ENCODE peak calls at places on chromosomes 2 and 18, in nine cellular contexts. Z is stimulated activated CD4-positive, alpha-beta T cell treated with anti-CD3 and anti-CD28 coated beads, Interleukin-15, amount 100 ng/mL, for 1 hour; F is left ventricle myocardium superior; B is K562; J is T-helper 1 cell; E is effector memory CD4-positive, alpha-beta T cell; D is COR-L47; C is right cardiac atrium; L is Caki2. A is an unnamed sample.

GRCh38 chr2:179543361-179543901 is 278.8 kb upstream of the SESTD1 start:
- DNase-seq in Z (no peak), F (no peak), B (no peak), J (no peak), E (no peak), D (peak; percentile 85), C (no peak), L (peak; percentile 10), A (no peak)

GRCh38 chr2:8692783-8693768 is 11.2 kb downstream of the ID2 start:
- DNase-seq in Z (no peak), F (peak; percentile 65), B (peak; percentile 58), J (no peak), E (no peak), D (no peak), C (peak; percentile 75), L (peak; percentile 22), A (peak; percentile 25)

GRCh38 chr2:231683292-231683898 is 24.9 kb upstream of the PTMA start:
- DNase-seq in Z (no peak), F (no peak), B (no peak), J (no peak), E (no peak), D (peak; percentile 64), C (no peak), L (no peak), A (no peak)

GRCh38 chr2:143452817-143453462 is 323.7 kb downstream of the ARHGAP15 start:
- DNase-seq in Z (no peak), F (no peak), B (no peak), J (no peak), E (peak; percentile 18), D (no peak), C (no peak), L (no peak), A (no peak)

GRCh38 chr2:238462782-238463396 is 36.2 kb downstream of the ASB1 start:
- DNase-seq in Z (no peak), F (no peak), B (peak; percentile 41), J (no peak), E (no peak), D (peak; percentile 17), C (no peak), L (peak; percentile 3), A (peak; percentile 57)

GRCh38 chr2:9981646-9982045 is 30.2 kb downstream of the GRHL1 start:
- DNase-seq in Z (no peak), F (no peak), B (no peak), J (no peak), E (no peak), D (no peak), C (no peak), L (no peak), A (no peak)

GRCh38 chr2:83823238-83823637 is 635.8 kb downstream of the SUCLG1 start:
- DNase-seq in Z (no peak), F (no peak), B (no peak), J (no peak), E (no peak), D (no peak), C (no peak), L (no peak), A (no peak)

GRCh38 chr18:47280121-47280520 is 28.7 kb upstream of the SKOR2 start:
- DNase-seq in Z (no peak), F (no peak), B (no peak), J (no peak), E (no peak), D (no peak), C (no peak), L (no peak), A (no peak)

GRCh38 chr2:239302808-239303557 is 97.8 kb downstream of the HDAC4 start:
- DNase-seq in Z (no peak), F (peak; percentile 44), B (no peak), J (no peak), E (no peak), D (no peak), C (peak; percentile 67), L (no peak), A (no peak)

GRCh38 chr18:76932026-76932819 is 109.9 kb downstream of the ZNF236 start:
- DNase-seq in Z (no peak), F (peak; percentile 75), B (no peak), J (no peak), E (no peak), D (no peak), C (peak; percentile 92), L (no peak), A (no peak)

GRCh38 chr2:70984576-70985282 is 6.3 kb downstream of the ANKRD53 start:
- DNase-seq in Z (peak; percentile 77), F (peak; percentile 79), B (peak; percentile 70), J (peak; percentile 71), E (peak; percentile 67), D (no peak), C (peak; percentile 86), L (no peak), A (peak; percentile 89)

GRCh38 chr2:41867553-41867952 is 180.3 kb upstream of the PKDCC start:
- DNase-seq in Z (no peak), F (no peak), B (no peak), J (no peak), E (no peak), D (no peak), C (no peak), L (no peak), A (no peak)

GRCh38 chr2:128469875-128470274 is 151.2 kb upstream of the HS6ST1 start:
- DNase-seq in Z (no peak), F (no peak), B (no peak), J (no peak), E (no peak), D (no peak), C (no peak), L (no peak), A (no peak)

GRCh38 chr2:86747708-86748627 is 27.9 kb downstream of the RMND5A start:
- DNase-seq in Z (no peak), F (no peak), B (no peak), J (no peak), E (no peak), D (peak; percentile 21), C (no peak), L (peak; percentile 35), A (peak; percentile 18)

GRCh38 chr18:76358774-76359173 is 136.3 kb downstream of the ZNF516 start:
- DNase-seq in Z (no peak), F (no peak), B (no peak), J (no peak), E (no peak), D (no peak), C (no peak), L (no peak), A (no peak)

GRCh38 chr18:36688020-36688965 is 140.5 kb downstream of the TPGS2 start:
- DNase-seq in Z (peak; percentile 3), F (peak; percentile 47), B (peak; percentile 79), J (no peak), E (peak; percentile 15), D (peak; percentile 33), C (peak; percentile 62), L (peak; percentile 42), A (peak; percentile 71)

GRCh38 chr2:97936199-97936598 is 59.5 kb downstream of the TMEM131 start:
- DNase-seq in Z (no peak), F (no peak), B (no peak), J (no peak), E (no peak), D (peak; percentile 39), C (no peak), L (no peak), A (peak; percentile 46)

GRCh38 chr2:240847817-240848216 is 20.8 kb upstream of the AGXT start:
- DNase-seq in Z (no peak), F (no peak), B (no peak), J (no peak), E (no peak), D (no peak), C (no peak), L (no peak), A (no peak)

GRCh38 chr2:201907128-201907886 is 101.0 kb downstream of the CDK15 start:
- DNase-seq in Z (no peak), F (peak; percentile 37), B (peak; percentile 55), J (no peak), E (no peak), D (no peak), C (peak; percentile 75), L (no peak), A (no peak)

GRCh38 chr2:33158482-33159003 is 211.8 kb downstream of the LTBP1 start:
- DNase-seq in Z (no peak), F (no peak), B (no peak), J (no peak), E (no peak), D (no peak), C (no peak), L (no peak), A (no peak)

GRCh38 chr2:236608710-236609109 is 39.1 kb downstream of the ACKR3 start:
- DNase-seq in Z (no peak), F (no peak), B (no peak), J (no peak), E (no peak), D (no peak), C (no peak), L (no peak), A (no peak)

GRCh38 chr2:201654611-201655384 is 11.5 kb upstream of the TMEM237 start:
- DNase-seq in Z (no peak), F (no peak), B (no peak), J (no peak), E (no peak), D (no peak), C (no peak), L (no peak), A (no peak)

GRCh38 chr2:223635080-223635479 is 32.9 kb upstream of the SCG2 start:
- DNase-seq in Z (no peak), F (no peak), B (no peak), J (no peak), E (no peak), D (no peak), C (no peak), L (no peak), A (no peak)

GRCh38 chr2:36965196-36965595 is 1.1 kb downstream of the STRN start:
- DNase-seq in Z (no peak), F (no peak), B (no peak), J (no peak), E (no peak), D (no peak), C (no peak), L (no peak), A (no peak)

GRCh38 chr2:637804-638203 is 39.4 kb downstream of the TMEM18 start:
- DNase-seq in Z (no peak), F (no peak), B (no peak), J (no peak), E (no peak), D (no peak), C (no peak), L (no peak), A (no peak)

GRCh38 chr18:55735969-55736368 is 148.0 kb upstream of the TCF4 start:
- DNase-seq in Z (no peak), F (no peak), B (no peak), J (no peak), E (no peak), D (no peak), C (no peak), L (no peak), A (no peak)

GRCh38 chr2:192194065-192194865 is 468 bp downstream of the TMEFF2 start:
- DNase-seq in Z (no peak), F (peak; percentile 33), B (no peak), J (no peak), E (no peak), D (peak; percentile 41), C (peak; percentile 66), L (no peak), A (peak; percentile 16)

GRCh38 chr18:57644540-57644939 is 22.9 kb upstream of the NARS1 start:
- DNase-seq in Z (no peak), F (no peak), B (no peak), J (no peak), E (no peak), D (peak; percentile 36), C (no peak), L (no peak), A (no peak)

GRCh38 chr18:33916200-33916599 is 308.5 kb downstream of the NOL4 start:
- DNase-seq in Z (no peak), F (no peak), B (no peak), J (no peak), E (no peak), D (peak; percentile 22), C (no peak), L (no peak), A (no peak)

GRCh38 chr2:20410556-20411277 is 36.2 kb upstream of the RHOB start:
- DNase-seq in Z (no peak), F (no peak), B (no peak), J (no peak), E (no peak), D (no peak), C (no peak), L (no peak), A (no peak)

GRCh38 chr2:44016282-44016681 is 20.5 kb upstream of the LRPPRC start:
- DNase-seq in Z (peak; percentile 8), F (peak; percentile 68), B (peak; percentile 38), J (no peak), E (no peak), D (no peak), C (peak; percentile 78), L (peak; percentile 30), A (no peak)